ENCODE peak calls at places on chromosomes 12 and 14, in six cellular contexts. J is AG09319; T is brain microvascular endothelial cell; S is osteocyte; L is CD4-positive, alpha-beta T cell; X is CD8-positive, alpha-beta T cell. P is an unnamed sample.

GRCh38 chr12:104896146-104896545 is 61.9 kb downstream of the SLC41A2 start:
- DNase-seq in J (no peak), T (no peak), S (no peak), L (no peak), X (no peak), P (no peak)

GRCh38 chr12:229441-230191 is 15.7 kb upstream of the SLC6A12 start:
- DNase-seq in J (no peak), T (no peak), S (peak), L (no peak), X (no peak), P (no peak)

GRCh38 chr14:67457782-67458181 is 30.7 kb downstream of the TMEM229B start:
- DNase-seq in J (no peak), T (no peak), S (no peak), L (no peak), X (no peak), P (no peak)

GRCh38 chr12:60227916-60228315 is 632.1 kb downstream of the SLC16A7 start:
- DNase-seq in J (no peak), T (no peak), S (no peak), L (no peak), X (no peak), P (no peak)

GRCh38 chr12:6020930-6021329 is 75.9 kb upstream of the ANO2 start:
- DNase-seq in J (no peak), T (no peak), S (no peak), L (no peak), X (no peak), P (no peak)

GRCh38 chr14:72850360-72850759 is 43.5 kb downstream of the DPF3 start:
- DNase-seq in J (no peak), T (no peak), S (no peak), L (no peak), X (no peak), P (no peak)

GRCh38 chr14:88476375-88476774 is 78.4 kb downstream of the PTPN21 start:
- DNase-seq in J (no peak), T (no peak), S (no peak), L (no peak), X (no peak), P (no peak)

GRCh38 chr14:67987596-67987995 is 168.0 kb downstream of the RAD51B start:
- DNase-seq in J (no peak), T (peak), S (no peak), L (no peak), X (no peak), P (peak)

GRCh38 chr12:54222609-54223008 is 33.8 kb upstream of the SMUG1 start:
- DNase-seq in J (peak), T (peak), S (no peak), L (no peak), X (no peak), P (no peak)

GRCh38 chr14:60222820-60223219 is 26.2 kb upstream of the PPM1A start:
- DNase-seq in J (no peak), T (no peak), S (no peak), L (no peak), X (no peak), P (no peak)

GRCh38 chr12:93214523-93215289 is 163.0 kb upstream of the NUDT4 start:
- DNase-seq in J (no peak), T (no peak), S (no peak), L (no peak), X (no peak), P (no peak)

GRCh38 chr14:42994001-42994736 is 1387.5 kb downstream of the LRFN5 start:
- DNase-seq in J (no peak), T (no peak), S (no peak), L (no peak), X (no peak), P (no peak)

GRCh38 chr14:25516838-25517237 is 466.9 kb upstream of the STXBP6 start:
- DNase-seq in J (no peak), T (no peak), S (no peak), L (no peak), X (no peak), P (no peak)

P was measured in dermis microvascular lymphatic vessel endothelial cell.